ENCODE peak calls at places on chromosomes 6 and 20, in nine cellular contexts. F is stromal cell of bone marrow; V is SHP77 treated with DMSO at 0.1 percent for 48 hours; K is RWPE2; O is stimulated activated naive CD8-positive, alpha-beta T cell treated with anti-CD3 and anti-CD28 coated beads, Interleukin-15, Interleukin-2, amounts not matched to agents 100 U/mL and 50 U/mL, for 24 hours; X is adrenal gland; H is hippocampal formation; C is SW480; J is amygdala. A is an unnamed sample.

GRCh38 chr20:53723045-53723444 is 129.4 kb upstream of the ZNF217 start:
- DNase-seq in C (no peak), J (no peak), V (no peak), O (no peak), K (no peak), F (no peak), H (no peak), X (no peak), A (no peak)

GRCh38 chr20:36268501-36269342 is 32.4 kb downstream of the AAR2 start:
- DNase-seq in K (no peak), H (peak), F (no peak), J (no peak), C (no peak), X (peak), O (no peak), V (no peak), A (no peak)

GRCh38 chr20:11454966-11455799 is 462.5 kb upstream of the BTBD3 start:
- DNase-seq in C (peak), K (no peak), H (no peak), O (no peak), X (no peak), V (no peak), J (no peak), F (peak), A (no peak)

GRCh38 chr6:43740321-43740960 is 29.6 kb upstream of the VEGFA start:
- DNase-seq in K (peak), F (no peak), J (no peak), V (no peak), O (no peak), X (no peak), C (no peak), H (no peak), A (no peak)

GRCh38 chr6:1027795-1028569 is 283.9 kb upstream of the FOXQ1 start:
- DNase-seq in K (no peak), J (no peak), C (peak), X (no peak), H (no peak), F (no peak), V (no peak), O (no peak), A (no peak)

GRCh38 chr20:40771848-40772247 is 82.8 kb upstream of the MAFB start:
- DNase-seq in C (no peak), K (no peak), H (no peak), J (no peak), F (no peak), V (no peak), X (peak), O (no peak), A (no peak)

GRCh38 chr6:16840291-16840690 is 79.0 kb upstream of the ATXN1 start:
- DNase-seq in X (no peak), C (no peak), V (no peak), H (no peak), F (no peak), J (no peak), K (no peak), O (no peak), A (no peak)

GRCh38 chr6:69732640-69733039 is 64.2 kb downstream of the LMBRD1 start:
- DNase-seq in F (no peak), X (no peak), K (no peak), H (peak), J (no peak), C (no peak), V (no peak), O (no peak), A (no peak)

GRCh38 chr6:22313796-22314195 is 17.0 kb upstream of the PRL start:
- DNase-seq in H (no peak), O (no peak), K (no peak), J (no peak), X (no peak), F (no peak), C (no peak), V (no peak), A (no peak)

A was measured in AG09319.